ENCODE peak calls at places on chromosomes 5 and 9, in seven cellular contexts. F is NCI-H460, X is fibroblast of pulmonary artery, T is IMR-90, V is GM20000, W is ureter, J is iris pigment epithelial cell. I is an unnamed sample.

GRCh38 chr5:124634228-124634819 is 112.1 kb downstream of the ZNF608 start:
- DNase-seq in W (no peak), V (no peak), J (peak; percentile 45), T (peak; percentile 60), F (no peak), X (no peak), I (no peak)

GRCh38 chr5:171107650-171108049 is 201.4 kb upstream of the TLX3 start:
- DNase-seq in V (no peak), T (no peak), X (no peak), J (no peak), F (no peak), W (no peak), I (no peak)

GRCh38 chr9:71509054-71509453 is 259.3 kb downstream of the CEMIP2 start:
- DNase-seq in T (no peak), V (no peak), F (no peak), J (peak; percentile 6), X (no peak), W (no peak), I (no peak)

GRCh38 chr9:75734802-75735201 is 155.7 kb upstream of the PCSK5 start:
- DNase-seq in X (no peak), J (no peak), V (no peak), T (no peak), F (no peak), W (no peak), I (no peak)

GRCh38 chr9:32581512-32582143 is 8.7 kb upstream of the NDUFB6 start:
- DNase-seq in T (peak; percentile 67), F (peak; percentile 19), X (peak; percentile 87), W (no peak), V (peak; percentile 39), J (peak; percentile 72), I (peak; percentile 88)

GRCh38 chr9:91186311-91187101 is 175.2 kb downstream of the AUH start:
- DNase-seq in F (no peak), W (no peak), V (no peak), X (no peak), T (peak; percentile 63), J (peak; percentile 40), I (no peak)

GRCh38 chr5:180338001-180338707 is 15.0 kb downstream of the GFPT2 start:
- DNase-seq in V (no peak), W (no peak), F (no peak), J (peak; percentile 66), T (no peak), X (no peak), I (peak; percentile 67)

GRCh38 chr5:62643556-62644451 is 65.2 kb downstream of the LRRC70 start:
- DNase-seq in W (no peak), F (no peak), V (no peak), X (no peak), T (no peak), J (no peak), I (no peak)

GRCh38 chr9:123763910-123764588 is 165.9 kb downstream of the DENND1A start:
- DNase-seq in X (peak; percentile 36), J (peak; percentile 86), T (peak; percentile 84), F (no peak), W (no peak), V (no peak), I (peak; percentile 34)